ENCODE peak calls at places on chromosomes 7 and 10, in ten cellular contexts. One of them, this sample, is unnamed.

GRCh38 chr7:45089314-45089891 is 634 bp upstream of the NACAD start:
- DNase-seq in tibial artery: peak
- DNase-seq in astrocyte of the cerebellum: no peak
- DNase-seq in retinal pigment epithelial cell: peak
- DNase-seq in CD8-positive, alpha-beta T cell: peak
- DNase-seq in Caco-2: peak
- DNase-seq in colonic mucosa: peak
- DNase-seq in body of pancreas: peak
- DNase-seq in cardiac muscle cell: peak
- DNase-seq in vagina: no peak
- DNase-seq in this sample: peak

GRCh38 chr10:5744849-5745248 is 60.2 kb downstream of the TASOR2 start:
- DNase-seq in body of pancreas: no peak
- DNase-seq in retinal pigment epithelial cell: no peak
- DNase-seq in vagina: no peak
- DNase-seq in colonic mucosa: peak
- DNase-seq in tibial artery: no peak
- DNase-seq in CD8-positive, alpha-beta T cell: no peak
- DNase-seq in cardiac muscle cell: no peak
- DNase-seq in astrocyte of the cerebellum: no peak
- DNase-seq in Caco-2: no peak
- DNase-seq in this sample: peak

GRCh38 chr10:20659225-20659624 is 237.9 kb downstream of the NEBL start:
- DNase-seq in body of pancreas: no peak
- DNase-seq in astrocyte of the cerebellum: no peak
- DNase-seq in retinal pigment epithelial cell: no peak
- DNase-seq in Caco-2: no peak
- DNase-seq in vagina: no peak
- DNase-seq in colonic mucosa: no peak
- DNase-seq in tibial artery: no peak
- DNase-seq in CD8-positive, alpha-beta T cell: no peak
- DNase-seq in cardiac muscle cell: no peak
- DNase-seq in this sample: no peak

GRCh38 chr7:74544706-74545469 is 91.2 kb downstream of the GTF2IRD1 start:
- DNase-seq in cardiac muscle cell: peak
- DNase-seq in tibial artery: no peak
- DNase-seq in CD8-positive, alpha-beta T cell: peak
- DNase-seq in retinal pigment epithelial cell: no peak
- DNase-seq in astrocyte of the cerebellum: peak
- DNase-seq in colonic mucosa: peak
- DNase-seq in body of pancreas: peak
- DNase-seq in vagina: no peak
- DNase-seq in Caco-2: peak
- DNase-seq in this sample: no peak

GRCh38 chr10:113820507-113820906 is 33.4 kb downstream of the DCLRE1A start:
- DNase-seq in colonic mucosa: no peak
- DNase-seq in tibial artery: no peak
- DNase-seq in Caco-2: peak
- DNase-seq in vagina: no peak
- DNase-seq in CD8-positive, alpha-beta T cell: no peak
- DNase-seq in astrocyte of the cerebellum: no peak
- DNase-seq in cardiac muscle cell: no peak
- DNase-seq in retinal pigment epithelial cell: no peak
- DNase-seq in body of pancreas: no peak
- DNase-seq in this sample: no peak

GRCh38 chr7:150941983-150942590 is 36.0 kb downstream of the KCNH2 start:
- DNase-seq in CD8-positive, alpha-beta T cell: peak
- DNase-seq in Caco-2: no peak
- DNase-seq in colonic mucosa: peak
- DNase-seq in body of pancreas: peak
- DNase-seq in vagina: no peak
- DNase-seq in cardiac muscle cell: peak
- DNase-seq in retinal pigment epithelial cell: no peak
- DNase-seq in tibial artery: no peak
- DNase-seq in astrocyte of the cerebellum: no peak
- DNase-seq in this sample: no peak

GRCh38 chr10:2949948-2950354 is 117.4 kb upstream of the PFKP start:
- DNase-seq in CD8-positive, alpha-beta T cell: no peak
- DNase-seq in Caco-2: no peak
- DNase-seq in colonic mucosa: no peak
- DNase-seq in tibial artery: no peak
- DNase-seq in retinal pigment epithelial cell: peak
- DNase-seq in cardiac muscle cell: no peak
- DNase-seq in astrocyte of the cerebellum: peak
- DNase-seq in body of pancreas: no peak
- DNase-seq in vagina: no peak
- DNase-seq in this sample: no peak

GRCh38 chr10:21100871-21101514 is 203.9 kb upstream of the NEBL start:
- DNase-seq in tibial artery: no peak
- DNase-seq in astrocyte of the cerebellum: peak
- DNase-seq in CD8-positive, alpha-beta T cell: no peak
- DNase-seq in cardiac muscle cell: peak
- DNase-seq in colonic mucosa: no peak
- DNase-seq in body of pancreas: no peak
- DNase-seq in Caco-2: no peak
- DNase-seq in vagina: no peak
- DNase-seq in retinal pigment epithelial cell: no peak
- DNase-seq in this sample: no peak

GRCh38 chr7:2450198-2451107 is 25.7 kb downstream of the GRIFIN start:
- DNase-seq in Caco-2: no peak
- DNase-seq in cardiac muscle cell: no peak
- DNase-seq in tibial artery: no peak
- DNase-seq in colonic mucosa: no peak
- DNase-seq in CD8-positive, alpha-beta T cell: no peak
- DNase-seq in body of pancreas: no peak
- DNase-seq in astrocyte of the cerebellum: no peak
- DNase-seq in retinal pigment epithelial cell: no peak
- DNase-seq in vagina: no peak
- DNase-seq in this sample: no peak

GRCh38 chr7:150468241-150468640 is 17.8 kb downstream of the GIMAP8 start:
- DNase-seq in cardiac muscle cell: no peak
- DNase-seq in tibial artery: no peak
- DNase-seq in astrocyte of the cerebellum: no peak
- DNase-seq in CD8-positive, alpha-beta T cell: no peak
- DNase-seq in vagina: no peak
- DNase-seq in Caco-2: no peak
- DNase-seq in retinal pigment epithelial cell: no peak
- DNase-seq in body of pancreas: no peak
- DNase-seq in colonic mucosa: no peak
- DNase-seq in this sample: no peak

GRCh38 chr7:495326-495725 is 24.3 kb downstream of the PDGFA start:
- DNase-seq in CD8-positive, alpha-beta T cell: no peak
- DNase-seq in astrocyte of the cerebellum: no peak
- DNase-seq in vagina: no peak
- DNase-seq in cardiac muscle cell: no peak
- DNase-seq in body of pancreas: peak
- DNase-seq in colonic mucosa: no peak
- DNase-seq in retinal pigment epithelial cell: no peak
- DNase-seq in tibial artery: peak
- DNase-seq in Caco-2: no peak
- DNase-seq in this sample: no peak

GRCh38 chr7:12031638-12032037 is 179.5 kb upstream of the TMEM106B start:
- DNase-seq in Caco-2: no peak
- DNase-seq in astrocyte of the cerebellum: peak
- DNase-seq in cardiac muscle cell: peak
- DNase-seq in colonic mucosa: no peak
- DNase-seq in tibial artery: no peak
- DNase-seq in body of pancreas: no peak
- DNase-seq in retinal pigment epithelial cell: peak
- DNase-seq in vagina: no peak
- DNase-seq in CD8-positive, alpha-beta T cell: no peak
- DNase-seq in this sample: no peak

GRCh38 chr7:32611201-32611691 is 116.0 kb downstream of the AVL9 start:
- DNase-seq in colonic mucosa: no peak
- DNase-seq in Caco-2: no peak
- DNase-seq in CD8-positive, alpha-beta T cell: no peak
- DNase-seq in retinal pigment epithelial cell: no peak
- DNase-seq in vagina: no peak
- DNase-seq in body of pancreas: no peak
- DNase-seq in cardiac muscle cell: peak
- DNase-seq in tibial artery: no peak
- DNase-seq in astrocyte of the cerebellum: no peak
- DNase-seq in this sample: no peak

GRCh38 chr7:15007507-15007906 is 105.0 kb upstream of the DGKB start:
- DNase-seq in CD8-positive, alpha-beta T cell: no peak
- DNase-seq in colonic mucosa: no peak
- DNase-seq in cardiac muscle cell: peak
- DNase-seq in Caco-2: no peak
- DNase-seq in astrocyte of the cerebellum: no peak
- DNase-seq in retinal pigment epithelial cell: no peak
- DNase-seq in tibial artery: no peak
- DNase-seq in vagina: no peak
- DNase-seq in body of pancreas: no peak
- DNase-seq in this sample: no peak

GRCh38 chr7:44767134-44767911 is 18.7 kb downstream of the ZMIZ2 start:
- DNase-seq in colonic mucosa: no peak
- DNase-seq in astrocyte of the cerebellum: no peak
- DNase-seq in vagina: peak
- DNase-seq in CD8-positive, alpha-beta T cell: no peak
- DNase-seq in Caco-2: no peak
- DNase-seq in retinal pigment epithelial cell: no peak
- DNase-seq in cardiac muscle cell: no peak
- DNase-seq in tibial artery: no peak
- DNase-seq in body of pancreas: no peak
- DNase-seq in this sample: no peak

GRCh38 chr7:158706710-158707590 is 2.3 kb upstream of the NCAPG2 start:
- DNase-seq in vagina: no peak
- DNase-seq in colonic mucosa: no peak
- DNase-seq in astrocyte of the cerebellum: no peak
- DNase-seq in body of pancreas: no peak
- DNase-seq in retinal pigment epithelial cell: no peak
- DNase-seq in cardiac muscle cell: no peak
- DNase-seq in Caco-2: no peak
- DNase-seq in tibial artery: no peak
- DNase-seq in CD8-positive, alpha-beta T cell: no peak
- DNase-seq in this sample: no peak

GRCh38 chr7:44638611-44639557 is 32.5 kb downstream of the OGDH start:
- DNase-seq in vagina: no peak
- DNase-seq in tibial artery: peak
- DNase-seq in body of pancreas: peak
- DNase-seq in cardiac muscle cell: peak
- DNase-seq in Caco-2: peak
- DNase-seq in CD8-positive, alpha-beta T cell: peak
- DNase-seq in colonic mucosa: peak
- DNase-seq in retinal pigment epithelial cell: no peak
- DNase-seq in astrocyte of the cerebellum: no peak
- DNase-seq in this sample: no peak

GRCh38 chr7:116434820-116435341 is 64.7 kb upstream of the CAV2 start:
- DNase-seq in cardiac muscle cell: peak
- DNase-seq in retinal pigment epithelial cell: peak
- DNase-seq in colonic mucosa: no peak
- DNase-seq in tibial artery: no peak
- DNase-seq in vagina: no peak
- DNase-seq in astrocyte of the cerebellum: peak
- DNase-seq in CD8-positive, alpha-beta T cell: no peak
- DNase-seq in body of pancreas: no peak
- DNase-seq in Caco-2: no peak
- DNase-seq in this sample: no peak
- TF ChIP-seq CTCF in cardiac muscle cell: no peak
- TF ChIP-seq CTCF in retinal pigment epithelial cell: no peak
- TF ChIP-seq CTCF in colonic mucosa: no peak
- TF ChIP-seq CTCF in tibial artery: no peak
- TF ChIP-seq CTCF in vagina: no peak
- TF ChIP-seq CTCF in astrocyte of the cerebellum: no peak
- TF ChIP-seq CTCF in CD8-positive, alpha-beta T cell: no peak
- TF ChIP-seq CTCF in body of pancreas: no peak
- TF ChIP-seq CTCF in Caco-2: no peak
- TF ChIP-seq CTCF in this sample: no peak

GRCh38 chr10:76560338-76560737 is 1077.3 kb downstream of the KCNMA1 start:
- DNase-seq in tibial artery: no peak
- DNase-seq in body of pancreas: no peak
- DNase-seq in astrocyte of the cerebellum: no peak
- DNase-seq in colonic mucosa: no peak
- DNase-seq in Caco-2: no peak
- DNase-seq in CD8-positive, alpha-beta T cell: no peak
- DNase-seq in cardiac muscle cell: no peak
- DNase-seq in vagina: no peak
- DNase-seq in retinal pigment epithelial cell: no peak
- DNase-seq in this sample: no peak
- H3K4me3 ChIP-seq in tibial artery: no peak
- H3K4me3 ChIP-seq in body of pancreas: no peak
- H3K4me3 ChIP-seq in astrocyte of the cerebellum: no peak
- H3K4me3 ChIP-seq in colonic mucosa: no peak
- H3K4me3 ChIP-seq in Caco-2: no peak
- H3K4me3 ChIP-seq in CD8-positive, alpha-beta T cell: no peak
- H3K4me3 ChIP-seq in cardiac muscle cell: no peak
- H3K4me3 ChIP-seq in vagina: no peak
- H3K4me3 ChIP-seq in retinal pigment epithelial cell: no peak
- H3K4me3 ChIP-seq in this sample: no peak

DNA sequence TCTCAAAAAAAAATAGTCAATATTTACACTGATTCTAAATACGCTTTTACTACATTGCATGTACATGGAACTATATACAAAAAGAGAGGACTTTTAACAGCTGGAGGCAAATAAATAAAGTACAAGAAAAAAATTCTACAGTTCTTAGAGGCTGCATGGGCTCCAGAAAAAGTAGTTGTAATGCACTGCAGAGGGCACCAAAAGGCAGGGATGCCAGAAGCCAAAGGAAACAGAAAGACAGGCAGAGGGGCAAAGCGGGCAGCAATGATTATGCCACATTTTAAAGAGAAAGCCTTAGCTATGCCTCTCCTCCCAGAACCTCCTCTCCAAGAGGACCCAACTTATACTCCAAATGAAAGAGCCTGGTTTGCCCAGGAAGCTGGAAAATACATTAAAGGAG is 11.6 kb upstream of the ADCK2 start:
- DNase-seq in vagina: no peak
- DNase-seq in cardiac muscle cell: no peak
- DNase-seq in Caco-2: no peak
- DNase-seq in retinal pigment epithelial cell: no peak
- DNase-seq in CD8-positive, alpha-beta T cell: no peak
- DNase-seq in astrocyte of the cerebellum: no peak
- DNase-seq in tibial artery: peak
- DNase-seq in body of pancreas: no peak
- DNase-seq in colonic mucosa: no peak
- DNase-seq in this sample: no peak
- TF ChIP-seq CTCF in vagina: no peak
- TF ChIP-seq CTCF in cardiac muscle cell: peak
- TF ChIP-seq CTCF in Caco-2: no peak
- TF ChIP-seq CTCF in retinal pigment epithelial cell: peak
- TF ChIP-seq CTCF in CD8-positive, alpha-beta T cell: no peak
- TF ChIP-seq CTCF in astrocyte of the cerebellum: peak
- TF ChIP-seq CTCF in tibial artery: no peak
- TF ChIP-seq CTCF in body of pancreas: no peak
- TF ChIP-seq CTCF in colonic mucosa: no peak
- TF ChIP-seq CTCF in this sample: peak

GRCh38 chr7:141074997-141075396 is 1.1 kb downstream of the TMEM178B start:
- DNase-seq in tibial artery: no peak
- DNase-seq in CD8-positive, alpha-beta T cell: no peak
- DNase-seq in retinal pigment epithelial cell: no peak
- DNase-seq in colonic mucosa: no peak
- DNase-seq in body of pancreas: no peak
- DNase-seq in Caco-2: no peak
- DNase-seq in cardiac muscle cell: no peak
- DNase-seq in astrocyte of the cerebellum: no peak
- DNase-seq in vagina: no peak
- DNase-seq in this sample: no peak
- H3K4me3 ChIP-seq in tibial artery: no peak
- H3K4me3 ChIP-seq in CD8-positive, alpha-beta T cell: no peak
- H3K4me3 ChIP-seq in retinal pigment epithelial cell: peak
- H3K4me3 ChIP-seq in colonic mucosa: no peak
- H3K4me3 ChIP-seq in body of pancreas: no peak
- H3K4me3 ChIP-seq in Caco-2: no peak
- H3K4me3 ChIP-seq in cardiac muscle cell: no peak
- H3K4me3 ChIP-seq in astrocyte of the cerebellum: no peak
- H3K4me3 ChIP-seq in vagina: no peak
- H3K4me3 ChIP-seq in this sample: no peak

This sample was measured in LNCaP clone FGC.